ENCODE peak calls at places on chromosome 19, in nine cellular contexts. R, A, M, K, B, U, E, L and Z are unnamed samples.
A peak's percentile ranks its signal among the peaks of the same experiment; 100 is the strongest.

GRCh38 chr19:17420267-17420924 is 549 bp downstream of the MVB12A start:
- DNase-seq in R (peak; percentile 16), A (peak; percentile 46), M (peak; percentile 87), K (no peak), B (no peak), U (no peak), E (peak; percentile 34), L (no peak), Z (no peak)

GRCh38 chr19:4897146-4897545 is 5.5 kb downstream of the ARRDC5 start:
- DNase-seq in R (no peak), A (no peak), M (no peak), K (no peak), B (no peak), U (no peak), E (no peak), L (no peak), Z (no peak)

GRCh38 chr19:47315125-47315821 is 5.6 kb downstream of the C5AR1 start:
- DNase-seq in R (no peak), A (peak; percentile 90), M (no peak), K (peak; percentile 65), B (no peak), U (peak; percentile 87), E (peak; percentile 41), L (peak; percentile 84), Z (no peak)

GRCh38 chr19:44876930-44877530 is 14.0 kb upstream of the TOMM40 start:
- DNase-seq in R (peak; percentile 26), A (no peak), M (no peak), K (no peak), B (no peak), U (no peak), E (no peak), L (no peak), Z (no peak)

GRCh38 chr19:52638601-52639000 is 446 bp upstream of the ZNF83 start:
- DNase-seq in R (no peak), A (peak; percentile 43), M (peak; percentile 82), K (no peak), B (no peak), U (no peak), E (peak; percentile 6), L (no peak), Z (no peak)

GRCh38 chr19:19541572-19541971 is 3.5 kb downstream of the CILP2 start:
- DNase-seq in R (no peak), A (no peak), M (no peak), K (no peak), B (no peak), U (no peak), E (no peak), L (no peak), Z (no peak)

GRCh38 chr19:46958542-46958941 is 61.1 kb upstream of the NPAS1 start:
- DNase-seq in R (no peak), A (no peak), M (no peak), K (no peak), B (no peak), U (no peak), E (no peak), L (no peak), Z (no peak)

GRCh38 chr19:51002542-51003311 is 1.3 kb upstream of the KLK8 start:
- DNase-seq in R (peak; percentile 17), A (peak; percentile 65), M (no peak), K (no peak), B (peak; percentile 42), U (peak; percentile 99), E (no peak), L (no peak), Z (no peak)

GRCh38 chr19:10009714-10010224 is 535 bp downstream of the COL5A3 start:
- DNase-seq in R (no peak), A (no peak), M (no peak), K (no peak), B (no peak), U (no peak), E (no peak), L (no peak), Z (no peak)

GRCh38 chr19:49363265-49364082 is at the start of gene DKKL1:
- DNase-seq in R (peak; percentile 39), A (peak; percentile 98), M (peak; percentile 100), K (peak; percentile 94), B (peak; percentile 100), U (peak; percentile 99), E (peak; percentile 99), L (peak; percentile 100), Z (peak; percentile 63)

GRCh38 chr19:4679416-4679815 is 9.3 kb upstream of the MYDGF start:
- DNase-seq in R (no peak), A (no peak), M (no peak), K (no peak), B (no peak), U (no peak), E (no peak), L (no peak), Z (no peak)

GRCh38 chr19:1084024-1084868 is 10.9 kb downstream of the POLR2E start:
- DNase-seq in R (no peak), A (no peak), M (peak; percentile 79), K (no peak), B (no peak), U (no peak), E (no peak), L (no peak), Z (no peak)

GRCh38 chr19:19627716-19628498 is at the start of gene LPAR2:
- DNase-seq in R (no peak), A (peak; percentile 87), M (peak; percentile 87), K (no peak), B (peak; percentile 46), U (peak; percentile 24), E (no peak), L (peak; percentile 64), Z (peak; percentile 81)

GRCh38 chr19:1767464-1767933 is 14.2 kb downstream of the ONECUT3 start:
- DNase-seq in R (peak; percentile 81), A (peak; percentile 53), M (no peak), K (no peak), B (peak; percentile 61), U (no peak), E (peak; percentile 21), L (peak; percentile 44), Z (no peak)

DNA sequence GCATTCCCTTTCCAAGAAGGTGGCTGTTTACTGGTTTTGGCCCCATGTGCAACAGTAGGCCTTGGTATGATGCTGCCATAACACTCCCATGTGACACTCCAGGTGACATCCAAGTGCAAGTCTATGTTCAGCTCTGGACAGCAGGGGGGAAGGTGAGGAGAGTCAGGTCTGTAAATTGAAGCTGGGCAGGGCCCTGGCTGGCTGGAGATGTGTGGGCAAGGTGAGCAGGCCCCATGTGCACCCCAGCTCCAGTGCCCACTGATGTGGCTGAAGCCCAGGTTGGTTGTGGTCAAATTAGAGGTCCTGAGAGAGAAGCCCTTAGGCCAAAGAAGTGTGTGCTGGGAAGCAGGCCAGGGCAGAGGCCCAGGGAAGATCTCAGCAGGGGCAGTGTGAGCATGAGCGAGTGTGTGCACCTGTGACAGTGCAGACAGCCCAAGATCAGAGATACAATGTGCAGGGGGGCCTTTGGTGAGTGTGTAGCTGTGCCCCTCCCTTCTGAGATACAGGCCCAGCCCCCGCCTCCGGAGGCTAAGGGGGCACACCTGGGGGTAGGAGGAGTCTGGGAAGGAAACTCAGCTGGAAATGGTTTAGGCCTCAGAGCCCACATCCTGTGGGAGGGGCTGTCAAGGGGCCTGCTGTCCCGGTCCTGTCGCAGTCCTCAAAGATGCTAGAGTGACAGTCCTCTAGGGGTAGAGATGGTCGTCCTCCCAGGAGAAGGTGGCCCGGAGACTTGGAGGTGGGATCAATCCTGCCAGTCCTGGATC is 18.6 kb downstream of the DEDD2 start:
- DNase-seq in R (peak; percentile 97), A (no peak), M (peak; percentile 77), K (no peak), B (no peak), U (no peak), E (no peak), L (no peak), Z (peak; percentile 88)
- H3K36me3 ChIP-seq in R (peaks cover 42% of the 10 kb centered on the region), A (no peaks in the 10 kb centered on the region), M (peaks cover 39% of the 10 kb centered on the region), K (no peaks in the 10 kb centered on the region), B (peaks cover 57% of the 10 kb centered on the region), U (peaks cover 16% of the 10 kb centered on the region), E (peaks cover 62% of the 10 kb centered on the region), L (peaks cover 44% of the 10 kb centered on the region), Z (peaks cover 29% of the 10 kb centered on the region)

DNA sequence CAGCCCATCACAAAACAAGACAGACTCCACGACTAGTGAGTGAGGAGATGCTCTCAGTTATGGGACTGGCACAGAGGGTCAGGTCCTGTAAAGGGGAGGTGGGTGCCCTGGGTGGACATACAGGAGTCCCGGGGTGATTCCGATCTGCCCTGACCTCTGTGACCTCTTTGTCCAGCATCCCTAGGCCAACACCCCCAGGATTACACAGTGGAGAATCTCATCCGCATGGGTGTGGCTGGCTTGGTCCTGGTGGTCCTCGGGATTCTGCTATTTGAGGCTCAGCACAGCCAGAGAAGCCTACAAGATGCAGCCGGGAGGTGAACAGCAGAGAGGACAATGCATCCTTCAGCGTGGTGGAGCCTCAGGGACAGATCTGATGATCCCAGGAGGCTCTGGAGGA is 6.4 kb upstream of the LILRA1 start:
- DNase-seq in R (no peak), A (no peak), M (no peak), K (no peak), B (no peak), U (no peak), E (no peak), L (peak; percentile 14), Z (no peak)
- H3K27ac ChIP-seq in R (no peak overlapping the region), A (no peak overlapping the region), M (no peak overlapping the region), K (no peak overlapping the region), B (no peak overlapping the region), U (no peak overlapping the region), E (no peak overlapping the region), L (no peak overlapping the region), Z (no peak overlapping the region)

DNA sequence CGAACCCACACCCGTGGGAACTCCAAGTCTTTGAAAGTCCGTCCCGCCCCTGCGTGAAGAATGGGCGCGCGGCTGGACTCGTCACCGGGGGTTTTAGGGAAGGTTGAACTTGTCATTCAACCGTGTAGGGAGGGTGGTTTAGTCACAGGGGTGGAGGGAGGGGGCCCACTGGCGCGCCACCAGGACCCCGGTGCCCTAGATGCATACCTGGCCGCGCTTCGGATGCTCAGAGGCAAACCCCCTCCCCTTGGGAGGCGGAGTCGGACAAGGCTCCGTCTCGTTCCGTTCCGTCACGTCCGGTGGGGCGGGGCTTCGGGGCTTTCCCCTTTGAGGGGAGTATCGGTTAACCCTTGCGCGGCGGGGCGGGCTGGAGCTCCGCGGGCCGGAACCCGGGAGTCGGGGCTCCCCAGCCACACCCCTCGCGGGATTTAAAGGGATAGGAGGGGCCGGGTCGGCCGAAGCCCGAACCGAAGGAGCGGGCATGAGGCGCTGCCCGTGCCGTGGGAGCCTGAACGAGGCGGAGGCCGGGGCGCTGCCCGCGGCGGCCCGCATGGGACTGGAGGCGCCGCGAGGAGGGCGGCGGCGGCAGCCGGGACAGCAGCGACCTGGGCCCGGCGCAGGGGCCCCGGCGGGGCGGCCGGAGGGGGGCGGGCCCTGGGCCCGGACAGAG is at the start of the genes COQ8B and ITPKC:
- DNase-seq in R (peak; percentile 99), A (peak; percentile 100), M (peak; percentile 100), K (peak; percentile 79), B (peak; percentile 98), U (peak; percentile 95), E (peak; percentile 100), L (peak; percentile 100), Z (peak; percentile 100)
- H3K4me3 ChIP-seq in R (peak within 1 kb of the TSS; percentile 52), A (peak within 1 kb of the TSS; percentile 84), M (peak within 1 kb of the TSS; percentile 99), K (peak within 1 kb of the TSS; percentile 77), B (peak within 1 kb of the TSS; percentile 88), U (peak within 1 kb of the TSS; percentile 84), E (peak within 1 kb of the TSS; percentile 86), L (peak within 1 kb of the TSS; percentile 79), Z (peak within 1 kb of the TSS; percentile 92)

DNA sequence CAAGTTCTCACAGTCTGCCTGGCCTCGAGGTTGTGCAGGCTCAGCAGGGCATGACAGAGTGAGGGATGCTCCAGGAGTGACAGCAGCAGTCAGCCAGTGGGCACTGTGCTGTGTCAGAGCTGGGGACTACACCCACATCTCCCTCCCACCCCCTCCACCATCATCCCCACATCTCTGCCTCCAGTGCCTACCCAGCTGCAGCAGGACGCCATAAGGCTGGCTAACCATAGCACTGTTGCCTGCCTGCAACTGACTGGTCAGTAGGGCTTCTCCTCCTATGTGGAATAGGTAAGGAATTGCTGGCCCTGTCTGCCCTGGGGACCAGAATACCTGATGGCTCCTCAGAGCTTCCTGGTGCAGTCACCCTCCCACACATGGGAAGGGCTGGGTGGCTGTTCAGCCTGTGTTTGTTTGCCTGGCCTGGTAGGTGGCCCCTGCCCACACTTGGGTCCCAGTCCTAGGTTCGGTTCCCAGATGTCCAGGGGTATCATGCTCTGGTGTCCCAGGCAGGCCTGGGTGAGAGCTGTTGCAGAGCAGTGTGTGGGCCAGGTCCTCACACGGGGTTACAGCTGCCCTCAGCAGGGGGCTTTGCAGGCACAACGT is 15.7 kb downstream of the GPI start:
- DNase-seq in R (no peak), A (no peak), M (no peak), K (no peak), B (no peak), U (no peak), E (no peak), L (no peak), Z (no peak)
- H3K36me3 ChIP-seq in R (peaks cover 77% of the 10 kb centered on the region), A (no peaks in the 10 kb centered on the region), M (peaks cover 79% of the 10 kb centered on the region), K (peaks cover 15% of the 10 kb centered on the region), B (peaks cover 73% of the 10 kb centered on the region), U (peaks cover 71% of the 10 kb centered on the region), E (peaks cover 98% of the 10 kb centered on the region), L (peaks cover 74% of the 10 kb centered on the region), Z (peaks cover 70% of the 10 kb centered on the region)